ENCODE peak calls at places on chromosomes 16 and 17, in nine cellular contexts. W is cardiac fibroblast, S is left ventricle myocardium inferior, C is tibial nerve, H is WERI-Rb-1, X is AG04449, L is adrenal gland, O is ovary, D is AG09309. M is an unnamed sample.

GRCh38 chr17:67245694-67246397 is 850 bp upstream of the HELZ start:
- DNase-seq in L (peak; percentile 28), S (peak; percentile 24), X (no peak), H (peak; percentile 71), O (peak; percentile 59), C (no peak), W (no peak), D (no peak), M (peak; percentile 62)

GRCh38 chr16:19879241-19879792 is 5.3 kb downstream of the GPRC5B start:
- DNase-seq in C (no peak), O (no peak), D (no peak), S (peak; percentile 29), L (no peak), H (no peak), W (no peak), X (no peak), M (no peak)

GRCh38 chr16:50351116-50351515 is 17.7 kb downstream of the BRD7 start:
- DNase-seq in C (no peak), H (no peak), D (no peak), W (no peak), L (no peak), S (no peak), O (no peak), X (no peak), M (no peak)

GRCh38 chr17:50110591-50111349 is 15.6 kb downstream of the PDK2 start:
- DNase-seq in S (peak; percentile 80), D (no peak), L (peak; percentile 94), C (no peak), W (no peak), H (peak; percentile 85), O (no peak), X (no peak), M (no peak)

GRCh38 chr16:17125671-17126070 is 345.1 kb downstream of the XYLT1 start:
- DNase-seq in L (no peak), W (no peak), S (no peak), C (no peak), H (no peak), D (no peak), O (no peak), X (no peak), M (no peak)

GRCh38 chr17:77508047-77508715 is 367.4 kb downstream of the SEC14L1 start:
- DNase-seq in S (no peak), C (no peak), H (peak; percentile 3), L (no peak), D (no peak), O (no peak), X (no peak), W (no peak), M (no peak)

GRCh38 chr17:13503526-13503925 is 98.2 kb downstream of the HS3ST3A1 start:
- DNase-seq in W (no peak), D (no peak), C (no peak), L (no peak), O (no peak), X (no peak), H (no peak), S (no peak), M (no peak)

GRCh38 chr17:14308965-14309879 is 8.3 kb downstream of the HS3ST3B1 start:
- DNase-seq in D (peak; percentile 68), S (peak; percentile 89), H (peak; percentile 99), L (peak; percentile 92), W (peak; percentile 95), C (peak; percentile 49), O (peak; percentile 95), X (peak; percentile 47), M (peak; percentile 73)

GRCh38 chr16:2048116-2048543 is 345 bp downstream of the TSC2 start:
- DNase-seq in D (no peak), X (no peak), O (no peak), H (no peak), C (no peak), S (no peak), L (no peak), W (no peak), M (peak; percentile 41)

GRCh38 chr16:2149630-2150417 is 1.4 kb downstream of the RAB26 start:
- DNase-seq in S (no peak), L (no peak), W (no peak), H (no peak), C (no peak), O (no peak), X (no peak), D (no peak), M (no peak)

GRCh38 chr16:4910828-4911227 is 26.1 kb downstream of the PPL start:
- DNase-seq in L (no peak), C (no peak), X (no peak), W (no peak), H (no peak), S (no peak), O (no peak), D (no peak), M (no peak)

GRCh38 chr16:4913774-4914525 is 23.0 kb downstream of the PPL start:
- DNase-seq in X (no peak), H (no peak), S (no peak), L (no peak), C (no peak), O (no peak), D (no peak), W (no peak), M (no peak)

GRCh38 chr16:4913130-4913773 is 23.7 kb downstream of the PPL start:
- DNase-seq in H (no peak), D (no peak), C (no peak), S (no peak), W (no peak), O (no peak), X (no peak), L (no peak), M (no peak)

GRCh38 chr16:4909825-4910224 is 27.1 kb downstream of the PPL start:
- DNase-seq in D (no peak), L (no peak), H (no peak), W (no peak), S (no peak), X (no peak), O (no peak), C (no peak), M (no peak)

DNA sequence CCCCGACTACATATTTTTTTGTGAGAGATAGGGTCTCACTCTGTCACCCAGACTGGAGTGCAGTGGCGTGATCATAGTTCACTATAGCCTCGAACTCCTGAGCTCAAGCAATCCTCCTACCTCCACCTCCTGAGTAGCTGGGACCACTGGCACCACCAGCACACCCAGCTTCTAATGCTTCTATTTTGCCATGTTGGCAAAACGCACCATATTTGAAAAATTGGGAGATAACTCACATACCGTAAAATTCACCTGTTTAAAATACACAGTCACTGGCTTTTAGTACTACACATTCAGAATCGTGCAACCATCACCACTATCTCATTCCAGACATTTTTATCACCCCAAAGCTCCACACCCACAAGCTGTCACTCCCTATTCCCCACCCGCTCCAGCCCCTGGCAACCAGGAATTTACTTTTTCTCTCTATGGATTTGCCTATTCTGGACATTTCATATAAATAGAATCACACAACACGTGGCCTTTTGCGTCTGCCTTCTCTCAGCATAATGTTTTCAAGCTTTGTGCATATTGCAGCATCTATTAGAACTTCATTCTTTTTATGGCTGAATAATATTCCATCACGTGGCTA is 25.0 kb downstream of the PPL start:
- DNase-seq in L (no peak), O (no peak), H (no peak), D (peak; percentile 10), X (no peak), S (no peak), C (no peak), W (peak; percentile 65), M (no peak)
- H3K4me3 ChIP-seq in L (no peak overlapping the region), O (no peak overlapping the region), H (no peak overlapping the region), D (no peak overlapping the region), X (no peak overlapping the region), S (no peak overlapping the region), C (no peak overlapping the region), W (no peak overlapping the region), M (no peak overlapping the region)

DNA sequence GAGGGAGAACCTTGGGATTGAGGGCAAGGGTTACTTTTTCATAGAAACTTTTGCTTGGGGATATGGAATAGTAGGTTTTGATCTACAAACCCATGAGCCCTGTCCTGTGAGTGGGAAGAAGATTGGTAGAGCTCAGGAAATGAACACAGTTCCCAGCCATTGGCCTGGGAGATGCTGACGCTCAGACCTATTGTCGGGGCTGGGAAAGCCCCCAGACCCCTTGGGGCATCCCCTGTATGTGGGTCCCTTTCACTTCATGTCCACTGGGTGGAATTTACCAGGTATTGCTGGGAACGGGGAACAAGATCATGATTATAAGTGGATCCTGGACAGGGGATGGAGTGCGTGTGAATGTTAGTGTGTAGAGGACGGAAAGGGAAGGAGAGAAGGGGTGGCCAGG is 19.0 kb downstream of the MSI2 start:
- DNase-seq in L (no peak), D (no peak), O (no peak), W (no peak), H (no peak), S (no peak), X (no peak), C (no peak), M (no peak)
- H3K4me3 ChIP-seq in L (no peak overlapping the region), D (no peak overlapping the region), O (no peak overlapping the region), W (no peak overlapping the region), H (no peak overlapping the region), S (no peak overlapping the region), X (no peak overlapping the region), C (no peak overlapping the region), M (no peak overlapping the region)

DNA sequence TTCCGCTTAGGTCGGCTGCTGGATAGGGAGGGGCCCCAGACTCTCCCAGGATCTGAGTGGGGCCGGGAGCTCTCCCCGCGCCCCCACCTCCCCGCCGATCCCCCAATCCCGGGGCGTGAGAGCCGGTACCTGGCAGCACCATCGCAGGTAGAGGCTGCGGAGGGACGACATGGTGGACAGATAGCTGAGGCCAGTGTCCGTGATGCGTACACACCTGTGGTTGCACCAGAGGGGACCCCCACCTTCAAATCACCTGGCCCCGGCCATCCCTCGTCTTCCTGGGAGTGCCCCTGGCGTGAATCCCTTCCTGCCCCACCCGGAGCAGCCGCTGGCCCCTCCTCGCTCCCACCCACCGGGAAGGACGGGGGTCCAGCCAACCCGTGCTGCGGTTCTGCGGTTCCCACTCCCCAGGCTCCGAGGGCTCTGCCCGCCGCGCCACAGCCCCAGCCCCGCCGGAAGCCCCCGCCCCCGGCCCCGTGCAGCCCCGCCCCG is 4.7 kb upstream of the WDR24 start:
- DNase-seq in O (no peak), C (no peak), H (no peak), X (no peak), S (no peak), L (no peak), W (no peak), D (no peak), M (no peak)
- H3K4me3 ChIP-seq in O (no peak overlapping the region), C (no peak overlapping the region), H (no peak overlapping the region), X (no peak overlapping the region), S (peak overlapping the region; percentile 23), L (no peak overlapping the region), W (no peak overlapping the region), D (no peak overlapping the region), M (peak overlapping the region; percentile 34)

DNA sequence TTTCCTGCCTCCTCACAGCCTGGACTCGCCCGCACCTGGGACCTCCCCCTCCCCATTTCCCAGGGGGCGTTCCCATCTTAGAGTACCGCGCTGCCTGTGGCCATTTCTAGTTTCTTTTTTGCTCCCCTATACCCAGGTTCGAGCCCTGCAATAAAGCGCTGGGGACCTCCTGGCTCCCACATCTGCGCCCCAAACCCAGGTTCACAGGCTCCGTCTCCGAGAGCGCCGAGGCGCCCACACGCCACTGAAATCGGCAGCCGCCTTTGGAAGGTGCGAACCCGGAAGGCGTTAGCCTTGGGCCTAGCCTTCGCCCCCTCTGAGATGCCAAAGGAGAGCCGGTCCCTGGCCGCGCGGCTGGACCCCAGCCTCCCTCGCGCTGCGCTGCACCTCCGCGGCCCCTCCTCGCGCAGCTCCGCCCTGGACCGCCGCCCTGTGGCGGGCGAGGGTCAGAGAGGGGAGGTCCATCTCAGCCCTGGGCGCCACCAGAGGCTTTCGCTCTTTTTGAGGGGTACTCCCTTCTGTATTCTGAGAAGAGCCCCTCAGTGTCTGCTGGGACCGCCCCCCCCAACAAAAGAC is 1.8 kb downstream of the KCNJ12 start:
- DNase-seq in S (no peak), D (no peak), L (no peak), O (no peak), X (no peak), W (no peak), C (no peak), H (no peak), M (no peak)
- H3K4me3 ChIP-seq in S (peak overlapping the region; percentile 77), D (no peak overlapping the region), L (no peak overlapping the region), O (no peak overlapping the region), X (peak overlapping the region; percentile 6), W (no peak overlapping the region), C (peak overlapping the region; percentile 35), H (peak overlapping the region; percentile 40), M (peak overlapping the region; percentile 55)